ENCODE peak calls at places on chromosome 5, in six cellular contexts. Q, U, D, J, O and V are unnamed samples.

GRCh38 chr5:57832873-57833272 is 350.3 kb upstream of the ACTBL2 start:
- ATAC-seq in D (no peak), O (no peak), J (no peak), Q (no peak), U (no peak), V (no peak)

GRCh38 chr5:177545487-177546261 is 8.7 kb downstream of the FAM193B start:
- ATAC-seq in O (no peak), Q (no peak), D (peak; percentile 40), J (peak; percentile 64), U (peak; percentile 87), V (peak; percentile 80)

GRCh38 chr5:85049020-85049419 is 664.3 kb upstream of the EDIL3 start:
- ATAC-seq in D (no peak), Q (peak; percentile 89), U (no peak), J (no peak), O (peak; percentile 91), V (no peak)

GRCh38 chr5:148829734-148830133 is 3.3 kb downstream of the ADRB2 start:
- ATAC-seq in Q (no peak), J (no peak), O (no peak), D (no peak), U (no peak), V (no peak)

GRCh38 chr5:104941030-104941645 is 1378.5 kb upstream of the NUDT12 start:
- ATAC-seq in J (no peak), Q (no peak), U (no peak), O (no peak), D (no peak), V (no peak)

GRCh38 chr5:173108914-173109313 is 35.4 kb upstream of the BNIP1 start:
- ATAC-seq in D (no peak), O (no peak), U (peak; percentile 12), Q (no peak), J (no peak), V (no peak)

GRCh38 chr5:87885727-87886126 is 382.9 kb downstream of the TMEM161B start:
- ATAC-seq in U (no peak), D (no peak), Q (no peak), J (no peak), O (no peak), V (no peak)

GRCh38 chr5:179596421-179596820 is 27.1 kb downstream of the HNRNPH1 start:
- ATAC-seq in Q (no peak), U (no peak), O (no peak), J (no peak), D (peak; percentile 10), V (no peak)

GRCh38 chr5:137282216-137282615 is 216.9 kb downstream of the SPOCK1 start:
- ATAC-seq in U (no peak), D (peak; percentile 87), O (no peak), Q (no peak), J (no peak), V (no peak)

GRCh38 chr5:96662725-96663513 is 743 bp downstream of the CAST start:
- ATAC-seq in D (peak; percentile 80), U (peak; percentile 95), O (peak; percentile 87), J (peak; percentile 67), Q (peak; percentile 82), V (peak; percentile 91)

GRCh38 chr5:80964919-80965318 is 4.8 kb downstream of the RASGRF2 start:
- ATAC-seq in U (no peak), O (no peak), D (no peak), J (no peak), Q (no peak), V (no peak)

GRCh38 chr5:80963966-80964481 is 3.9 kb downstream of the RASGRF2 start:
- ATAC-seq in Q (no peak), J (no peak), O (no peak), U (no peak), D (no peak), V (no peak)

GRCh38 chr5:80964491-80964890 is 4.3 kb downstream of the RASGRF2 start:
- ATAC-seq in J (no peak), Q (no peak), D (no peak), U (no peak), O (no peak), V (no peak)

GRCh38 chr5:80962630-80963520 is 2.7 kb downstream of the RASGRF2 start:
- ATAC-seq in Q (no peak), U (no peak), D (no peak), J (no peak), O (no peak), V (no peak)

DNA sequence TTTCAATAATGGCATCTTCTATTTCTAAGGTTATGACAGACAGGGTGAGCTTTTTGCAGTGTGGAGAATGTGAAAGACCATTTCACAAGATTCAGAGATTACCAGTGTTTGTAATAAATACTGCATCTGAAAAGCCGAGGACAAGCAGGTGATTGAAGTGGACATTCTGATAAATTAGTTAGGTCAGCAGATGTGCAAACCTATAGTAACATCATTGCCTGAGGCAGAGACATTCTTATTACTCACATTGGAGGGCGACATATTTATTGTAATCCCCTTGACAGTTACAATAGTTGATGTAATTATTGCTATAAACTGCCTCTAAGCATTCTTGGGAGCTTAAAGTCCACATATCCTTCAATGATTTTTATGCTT is 3.3 kb downstream of the RASGRF2 start:
- ATAC-seq in Q (no peak), J (no peak), U (no peak), D (no peak), O (no peak), V (no peak)
- H3K4me3 ChIP-seq in Q (peak overlapping the region; percentile 98), J (no peak overlapping the region), U (no peak overlapping the region), D (no peak overlapping the region), O (no peak overlapping the region), V (no peak overlapping the region)

DNA sequence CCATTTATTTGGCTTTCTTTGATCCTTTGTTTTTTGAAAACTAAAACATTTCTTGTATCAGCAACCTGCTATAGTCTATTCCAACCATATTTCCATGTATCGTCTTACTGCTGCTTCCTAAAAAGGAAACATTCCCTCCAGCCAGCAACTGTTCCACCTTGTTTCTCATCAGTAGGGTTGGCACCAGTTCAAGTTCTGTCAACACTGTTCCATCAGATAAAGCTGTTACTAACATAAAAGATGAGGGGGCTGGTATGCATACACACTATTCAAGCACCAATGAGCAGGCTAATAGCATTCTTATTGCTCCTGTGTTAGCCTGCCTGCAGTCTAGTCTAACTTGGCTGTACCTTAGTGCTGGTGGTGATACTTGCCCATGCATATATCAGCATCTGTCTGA is 178.3 kb downstream of the CWC27 start:
- ATAC-seq in D (no peak), O (no peak), U (no peak), J (peak; percentile 61), Q (no peak), V (no peak)
- TF ChIP-seq EP300 in D (no peak), O (no peak), U (no peak), J (no peak), Q (no peak), V (no peak)

GRCh38 chr5:140711794-140712193 is 11.5 kb downstream of the ZMAT2 start:
- ATAC-seq in J (no peak), D (no peak), O (no peak), Q (no peak), U (no peak), V (no peak)
- H3K4me3 ChIP-seq in J (peak overlapping the region; percentile 68), D (peak overlapping the region; percentile 46), O (no peak overlapping the region), Q (peak overlapping the region; percentile 59), U (no peak overlapping the region), V (peak overlapping the region; percentile 60)

GRCh38 chr5:64766105-64766504 is 2.4 kb downstream of the SREK1IP1 start:
- ATAC-seq in U (no peak), Q (no peak), D (no peak), O (peak; percentile 7), J (no peak), V (no peak)

GRCh38 chr5:64769856-64770255 is 1.1 kb downstream of the CWC27 start:
- ATAC-seq in Q (no peak), D (no peak), J (no peak), U (no peak), O (no peak), V (no peak)

GRCh38 chr5:64766934-64767333 is 1.6 kb downstream of the SREK1IP1 start:
- ATAC-seq in Q (no peak), J (no peak), O (no peak), D (no peak), U (no peak), V (no peak)

GRCh38 chr5:64767959-64768357 is 533 bp downstream of the SREK1IP1 start:
- ATAC-seq in U (peak; percentile 44), O (peak; percentile 32), D (peak; percentile 38), Q (peak; percentile 47), J (peak; percentile 42), V (peak; percentile 17)

DNA sequence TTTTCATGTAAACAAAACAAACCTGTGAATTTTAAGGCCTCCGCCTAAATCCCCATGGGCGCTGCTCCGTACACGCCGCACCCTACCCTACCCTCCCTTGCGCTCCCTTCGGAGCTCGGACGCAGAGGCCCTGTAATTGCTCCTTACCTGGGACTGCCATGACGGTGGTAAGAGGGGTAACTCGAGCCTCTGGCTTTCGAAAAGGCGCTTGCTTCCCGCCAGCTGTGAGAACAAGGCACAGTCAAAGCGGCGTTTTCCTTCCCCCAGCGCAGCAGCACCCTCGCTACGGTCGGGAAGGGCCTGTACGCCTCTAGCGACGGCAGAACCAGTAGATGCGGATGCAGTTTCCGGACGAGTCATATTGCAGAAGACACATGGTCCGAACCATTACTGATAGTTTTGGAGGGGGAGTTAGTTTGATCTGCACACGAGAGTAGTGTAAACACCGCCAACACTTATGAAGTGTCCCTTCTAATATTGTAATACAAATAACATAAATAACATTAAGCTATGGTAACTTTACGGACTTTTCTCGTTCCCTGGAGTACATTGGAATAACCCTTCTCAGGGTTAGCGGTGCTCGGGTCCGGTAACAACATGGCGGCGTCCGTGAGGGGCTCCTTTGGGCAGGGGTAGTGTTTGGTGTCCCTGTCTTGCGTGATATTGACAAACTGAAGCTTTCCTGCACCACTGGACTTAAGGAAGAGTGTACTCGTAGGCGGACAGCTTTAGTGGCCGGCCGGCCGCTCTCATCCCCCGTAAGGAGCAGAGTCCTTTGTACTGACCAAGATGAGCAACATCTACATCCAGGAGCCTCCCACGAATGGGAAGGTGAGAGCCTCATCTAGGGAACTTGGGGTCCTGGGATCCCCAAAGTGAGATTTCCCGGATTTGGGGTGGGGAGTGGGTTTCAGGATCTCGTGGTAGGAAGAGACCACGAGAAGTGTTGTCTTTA is at the start of the genes CWC27 and SREK1IP1:
- ATAC-seq in U (peak; percentile 99), Q (peak; percentile 99), O (peak; percentile 91), J (peak; percentile 95), D (peak; percentile 99), V (peak; percentile 97)
- TF ChIP-seq EP300 in U (no peak), Q (no peak), O (no peak), J (no peak), D (no peak), V (no peak)

DNA sequence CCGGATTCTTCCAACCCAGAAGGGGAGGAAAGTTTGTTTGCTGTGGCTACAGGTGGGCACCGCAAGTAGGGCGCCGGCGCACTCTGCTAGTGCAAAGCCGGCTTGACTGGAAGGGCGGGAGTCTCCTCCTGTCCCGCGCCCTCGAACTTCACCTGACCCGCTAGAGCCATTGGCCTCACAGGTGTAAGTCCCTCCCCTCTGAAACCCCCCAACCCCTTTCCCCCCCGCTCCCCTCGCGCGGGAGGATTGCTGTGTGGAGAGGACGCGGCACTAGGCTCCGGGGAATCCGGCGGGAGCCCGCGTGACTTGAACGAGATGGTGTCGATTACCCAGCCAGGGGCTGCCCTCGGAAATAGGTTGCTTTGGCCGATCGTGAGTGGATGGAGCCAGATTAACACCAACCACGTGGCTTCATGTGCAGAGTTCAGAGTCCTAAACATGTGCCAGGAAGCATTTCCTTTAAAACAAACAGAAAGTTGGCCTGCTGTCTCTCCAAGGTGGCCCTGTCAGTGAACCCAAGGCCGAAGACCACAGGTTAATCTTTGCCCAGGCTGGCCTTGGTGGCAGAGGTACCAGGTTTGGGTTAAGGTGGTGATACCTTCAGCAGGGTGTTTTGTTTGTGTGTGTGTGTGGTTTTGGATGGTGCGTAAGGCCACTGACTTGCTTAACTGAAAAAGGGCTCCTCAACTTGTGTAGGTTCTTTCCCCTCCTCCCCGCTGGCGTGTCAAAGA is 1.0 kb downstream of the IQGAP2 start:
- ATAC-seq in O (peak; percentile 56), D (no peak), U (peak; percentile 20), Q (peak; percentile 85), J (peak; percentile 4), V (peak; percentile 23)
- H3K4me3 ChIP-seq in O (peak overlapping the region; percentile 86), D (peak overlapping the region; percentile 70), U (peak overlapping the region; percentile 47), Q (peak overlapping the region; percentile 77), J (peak overlapping the region; percentile 72), V (peak overlapping the region; percentile 40)